ENCODE peak calls at places on chromosomes 7 and 10, in four cellular contexts. T is uterus, I is mucosa of descending colon, Y is right lobe of liver. D is an unnamed sample. For H3K4me1, the result is how much of the 10 kb centered on the place peaks cover.

GRCh38 chr7:44466300-44467216 is 23.9 kb downstream of the NUDCD3 start:
- DNase-seq in T (no peak), I (no peak), Y (no peak), D (no peak)

GRCh38 chr10:4833286-4833685 is 7.3 kb downstream of the AKR1E2 start:
- DNase-seq in T (no peak), I (no peak), Y (peak), D (no peak)

GRCh38 chr10:133390597-133391248 is 3.2 kb upstream of the MTG1 start:
- DNase-seq in T (peak), I (peak), Y (no peak), D (no peak)

GRCh38 chr10:29714096-29714874 is 79.5 kb upstream of the SVIL start:
- DNase-seq in T (peak), I (no peak), Y (no peak), D (no peak)

GRCh38 chr10:102342462-102342861 is 53.0 kb upstream of the NFKB2 start:
- DNase-seq in T (no peak), I (no peak), Y (no peak), D (no peak)

GRCh38 chr10:113753020-113753692 is 1.7 kb downstream of the PLEKHS1 start:
- DNase-seq in T (no peak), I (peak), Y (no peak), D (no peak)

GRCh38 chr7:30285067-30285530 is 702 bp downstream of the ZNRF2 start:
- DNase-seq in T (no peak), I (peak), Y (peak), D (peak)

GRCh38 chr10:113521482-113521795 is 31.4 kb upstream of the HABP2 start:
- DNase-seq in T (no peak), I (no peak), Y (no peak), D (no peak)

GRCh38 chr7:107622429-107622828 is 38.2 kb upstream of the SLC26A4 start:
- DNase-seq in T (no peak), I (no peak), Y (no peak), D (no peak)

GRCh38 chr7:20596653-20597052 is 18.8 kb upstream of the ABCB5 start:
- DNase-seq in T (no peak), I (no peak), Y (no peak), D (no peak)

GRCh38 chr7:150432915-150433892 is 17.2 kb upstream of the GIMAP8 start:
- DNase-seq in T (no peak), I (no peak), Y (peak), D (no peak)

GRCh38 chr7:691361-692045 is 35.0 kb upstream of the DNAAF5 start:
- DNase-seq in T (no peak), I (peak), Y (peak), D (peak)

GRCh38 chr10:119871881-119872609 is 598 bp downstream of the MCMBP start:
- DNase-seq in T (peak), I (peak), Y (peak), D (peak)

GRCh38 chr7:112592565-112592964 is 111.8 kb downstream of the LSMEM1 start:
- DNase-seq in T (no peak), I (no peak), Y (no peak), D (no peak)

GRCh38 chr10:8435186-8436055 is 380.9 kb downstream of the GATA3 start:
- DNase-seq in T (no peak), I (no peak), Y (no peak), D (no peak)

GRCh38 chr7:5237286-5237685 is 45.5 kb upstream of the SLC29A4 start:
- DNase-seq in T (peak), I (no peak), Y (peak), D (peak)

GRCh38 chr7:148882668-148883232 is 1.3 kb downstream of the EZH2 start:
- DNase-seq in T (no peak), I (no peak), Y (no peak), D (no peak)

GRCh38 chr7:148883233-148884048 is 650 bp downstream of the EZH2 start:
- DNase-seq in T (peak), I (peak), Y (peak), D (peak)

GRCh38 chr7:148884049-148884298 is at the start of gene EZH2:
- DNase-seq in T (no peak), I (no peak), Y (no peak), D (no peak)

GRCh38 chr7:148884299-148885022 is 370 bp upstream of the EZH2 start:
- DNase-seq in T (peak), I (peak), Y (peak), D (peak)

DNA sequence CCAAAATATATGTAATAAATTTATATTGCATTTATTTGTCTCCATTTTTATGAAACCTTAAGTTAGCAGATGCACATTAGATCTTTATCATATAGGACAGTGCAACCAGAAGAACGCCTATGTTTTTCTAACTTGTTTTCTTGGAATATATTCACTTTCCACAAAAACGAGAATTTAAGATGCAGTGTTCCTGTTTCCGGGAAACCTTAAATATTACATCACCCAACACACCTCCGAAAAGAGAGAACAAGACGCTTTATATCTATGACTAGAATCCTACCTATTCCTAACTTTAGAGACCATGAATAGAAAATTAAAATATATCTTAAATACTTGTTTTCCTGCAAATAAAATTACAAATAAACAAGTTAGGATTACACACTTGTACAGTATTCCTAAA is 1.9 kb downstream of the EZH2 start:
- DNase-seq in T (no peak), I (no peak), Y (no peak), D (no peak)
- H3K4me3 ChIP-seq in T (no peak), I (no peak), Y (no peak), D (no peak)

GRCh38 chr7:92824901-92825480 is 11.4 kb downstream of the CDK6 start:
- DNase-seq in T (no peak), I (no peak), Y (no peak), D (no peak)

GRCh38 chr7:92824450-92824849 is 11.9 kb downstream of the CDK6 start:
- DNase-seq in T (no peak), I (no peak), Y (no peak), D (no peak)

GRCh38 chr7:92823042-92823441 is 13.3 kb downstream of the CDK6 start:
- DNase-seq in T (no peak), I (no peak), Y (no peak), D (no peak)

GRCh38 chr7:92827464-92827863 is 8.9 kb downstream of the CDK6 start:
- DNase-seq in T (no peak), I (no peak), Y (no peak), D (no peak)

DNA sequence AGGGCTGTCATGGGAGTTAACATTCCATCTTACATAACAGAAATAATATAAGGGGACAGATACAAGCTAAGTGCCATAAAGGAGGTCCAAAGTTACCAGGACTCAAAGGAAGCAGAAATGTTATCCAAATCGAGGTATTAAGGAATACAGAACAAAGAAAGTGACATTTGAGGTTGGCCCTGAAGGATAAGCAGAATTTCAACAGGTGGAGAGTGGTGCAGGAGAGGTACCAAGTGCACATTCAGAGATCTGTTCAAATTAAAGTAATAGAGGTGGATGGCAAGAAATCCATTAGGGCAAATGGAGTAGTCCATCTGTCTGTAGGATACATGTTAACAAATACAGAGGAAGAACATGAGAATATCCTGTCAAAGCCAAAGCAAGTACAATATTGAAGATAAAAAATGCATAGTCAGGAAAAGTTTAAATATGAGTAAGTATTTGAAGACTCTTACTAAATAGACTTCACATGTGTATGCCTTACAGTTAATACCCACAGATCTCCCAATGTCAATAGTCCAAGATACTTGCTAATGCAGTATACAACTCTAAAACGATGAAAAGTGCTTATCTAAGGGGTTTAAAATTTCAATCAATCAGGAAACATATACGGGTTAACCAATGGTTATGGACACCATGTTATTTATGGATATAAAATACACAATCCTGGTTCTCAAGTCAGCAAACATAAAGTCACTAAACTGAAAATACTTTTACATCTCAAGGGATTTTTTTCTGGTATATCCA is 9.9 kb downstream of the CDK6 start:
- DNase-seq in T (no peak), I (no peak), Y (no peak), D (no peak)
- H3K4me1 ChIP-seq in T (under half), I (under half), Y (under half), D (under half)

GRCh38 chr10:6108631-6109443 is 20.0 kb downstream of the RBM17 start:
- DNase-seq in T (no peak), I (no peak), Y (no peak), D (no peak)
- TF ChIP-seq CTCF in T (peak), I (no peak), Y (peak), D (peak)

GRCh38 chr10:129969528-129970264 is 5.6 kb upstream of the EBF3 start:
- DNase-seq in T (no peak), I (no peak), Y (no peak), D (peak)
- H3K4me3 ChIP-seq in T (no peak), I (no peak), Y (no peak), D (no peak)

GRCh38 chr10:48671914-48672595 is 12.6 kb upstream of the WDFY4 start:
- DNase-seq in T (no peak), I (peak), Y (no peak), D (peak)
- H3K4me1 ChIP-seq in T (under half), I (under half), Y (under half), D (under half)

DNA sequence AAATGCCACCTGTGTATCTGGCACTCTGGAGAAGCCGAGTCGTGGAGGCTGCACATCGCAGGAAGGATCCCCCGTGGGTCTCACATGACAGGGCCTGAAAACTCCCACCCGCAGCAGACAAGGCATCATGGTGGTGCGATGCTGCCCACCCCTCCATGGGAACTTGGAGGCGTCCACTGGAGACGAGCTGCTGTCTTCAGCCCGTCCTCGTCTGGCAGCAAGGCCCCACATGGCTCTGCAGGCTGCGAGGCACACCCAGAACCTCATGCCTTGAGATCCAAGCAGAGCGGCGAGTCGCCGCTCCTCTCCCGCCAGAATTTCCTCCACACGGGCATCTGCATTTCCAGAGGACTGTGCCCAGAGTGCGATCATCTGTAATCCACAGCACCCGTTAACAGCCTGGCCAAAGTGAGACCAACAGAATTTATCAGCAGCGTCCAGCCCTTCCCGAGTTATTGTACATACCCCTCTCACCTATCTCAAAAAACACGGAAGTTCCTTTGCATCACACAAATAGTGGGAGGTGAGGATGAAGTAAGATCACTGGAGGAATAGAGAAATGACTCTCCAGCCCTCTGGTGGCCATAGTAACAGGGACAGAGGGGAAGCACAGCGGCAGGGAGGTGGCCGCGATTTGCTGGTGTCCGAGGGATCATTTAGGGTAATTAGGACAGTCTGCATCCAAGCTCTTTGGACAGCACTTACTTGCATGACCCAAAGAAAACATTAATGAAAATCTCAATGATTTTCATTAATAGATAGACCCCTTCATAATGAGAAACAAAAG is 292.4 kb downstream of the USP6NL start:
- DNase-seq in T (no peak), I (no peak), Y (no peak), D (no peak)
- TF ChIP-seq CTCF in T (no peak), I (no peak), Y (no peak), D (no peak)

DNA sequence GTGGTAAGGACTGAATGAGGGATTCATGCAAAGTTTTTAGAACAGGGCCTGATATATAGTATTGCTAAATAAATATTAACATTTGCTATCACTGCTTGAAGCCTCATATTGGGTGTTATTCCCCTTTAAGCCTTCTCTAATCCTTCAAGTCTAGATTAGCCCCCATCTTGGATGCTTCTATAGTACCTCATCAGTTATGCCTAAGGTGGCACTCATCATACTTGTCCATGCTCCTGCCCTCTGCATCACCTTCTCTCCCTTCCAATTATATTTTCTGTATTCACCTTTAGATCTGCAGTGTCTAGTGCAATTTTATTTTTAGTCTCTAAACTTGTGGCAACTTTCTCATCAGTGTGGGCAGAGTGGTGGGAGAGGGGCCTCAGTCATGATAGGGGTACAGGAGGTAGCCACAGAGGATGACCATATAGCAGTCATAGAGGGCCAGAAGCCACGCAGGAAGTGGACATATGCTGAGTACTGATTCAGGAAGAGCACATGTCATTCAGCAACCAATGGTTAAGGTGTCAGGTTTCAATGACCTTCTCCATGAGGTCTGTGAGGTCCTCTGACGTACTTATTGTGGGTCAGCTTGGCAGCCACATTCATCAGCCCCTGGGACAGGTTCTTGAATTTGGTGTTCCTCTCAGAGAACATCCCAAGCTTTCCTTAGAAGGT is 2.5 kb downstream of the ENTPD1 start:
- DNase-seq in T (no peak), I (no peak), Y (no peak), D (no peak)
- H3K4me3 ChIP-seq in T (no peak), I (no peak), Y (no peak), D (no peak)

DNA sequence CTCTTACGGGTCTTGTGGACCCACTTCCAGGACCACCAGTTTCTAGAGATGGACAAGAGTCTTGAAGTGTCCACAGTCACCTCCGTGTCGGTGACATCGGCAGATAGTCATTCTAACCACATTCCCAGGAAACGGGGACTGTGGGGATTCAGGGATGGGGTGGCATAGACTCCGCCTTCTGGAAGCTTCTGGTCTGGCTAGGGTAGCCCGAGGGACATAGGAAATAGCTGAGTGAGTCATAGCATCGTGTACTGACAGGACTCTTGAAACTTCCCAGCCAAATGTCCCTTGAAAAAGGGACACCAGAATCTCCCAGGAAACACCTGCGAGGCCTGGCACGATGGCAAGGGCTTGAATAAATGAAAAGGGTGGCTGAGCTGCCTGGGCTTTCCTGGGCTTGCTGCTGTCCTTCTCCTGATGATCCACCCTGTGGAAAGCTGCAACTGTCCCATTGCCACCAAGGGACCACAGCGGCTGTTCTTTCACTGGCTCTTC is 84.1 kb upstream of the LRRC4 start:
- DNase-seq in T (peak), I (no peak), Y (no peak), D (no peak)
- H3K4me1 ChIP-seq in T (under half), I (under half), Y (under half), D (under half)

GRCh38 chr10:76902949-76903348 is 734.7 kb downstream of the KCNMA1 start:
- DNase-seq in T (no peak), I (no peak), Y (no peak), D (no peak)
- TF ChIP-seq CTCF in T (no peak), I (no peak), Y (no peak), D (no peak)

GRCh38 chr7:27179503-27180430 is 5.3 kb downstream of the HOXA11 start:
- DNase-seq in T (peak), I (peak), Y (no peak), D (peak)
- H3K4me3 ChIP-seq in T (peak), I (peak), Y (no peak), D (no peak)

D was measured in spleen.